ENCODE peak calls at places on chromosomes 6 and 20, in six cellular contexts. One of them, this sample, is unnamed.

GRCh38 chr20:50415516-50416268 is 94.5 kb upstream of the PTPN1 start:
- DNase-seq in astrocyte of the spinal cord: peak
- DNase-seq in upper lobe of right lung: peak
- DNase-seq in dorsolateral prefrontal cortex: peak
- DNase-seq in IMR-90: peak
- DNase-seq in cardiac muscle cell: no peak
- DNase-seq in this sample: peak

GRCh38 chr6:148432405-148433195 is 90.0 kb downstream of the SASH1 start:
- DNase-seq in astrocyte of the spinal cord: no peak
- DNase-seq in dorsolateral prefrontal cortex: no peak
- DNase-seq in upper lobe of right lung: no peak
- DNase-seq in cardiac muscle cell: no peak
- DNase-seq in IMR-90: no peak
- DNase-seq in this sample: no peak

GRCh38 chr20:43658068-43658722 is 8.7 kb upstream of the MYBL2 start:
- DNase-seq in dorsolateral prefrontal cortex: no peak
- DNase-seq in upper lobe of right lung: no peak
- DNase-seq in cardiac muscle cell: no peak
- DNase-seq in IMR-90: peak
- DNase-seq in astrocyte of the spinal cord: peak
- DNase-seq in this sample: peak

GRCh38 chr6:16473908-16474791 is 235.8 kb downstream of the GMPR start:
- DNase-seq in cardiac muscle cell: no peak
- DNase-seq in dorsolateral prefrontal cortex: no peak
- DNase-seq in IMR-90: no peak
- DNase-seq in astrocyte of the spinal cord: no peak
- DNase-seq in upper lobe of right lung: no peak
- DNase-seq in this sample: no peak

GRCh38 chr6:135402311-135402710 is 95.2 kb downstream of the AHI1 start:
- DNase-seq in astrocyte of the spinal cord: no peak
- DNase-seq in cardiac muscle cell: no peak
- DNase-seq in IMR-90: no peak
- DNase-seq in dorsolateral prefrontal cortex: no peak
- DNase-seq in upper lobe of right lung: no peak
- DNase-seq in this sample: no peak

GRCh38 chr6:12474167-12475140 is 184.3 kb downstream of the EDN1 start:
- DNase-seq in IMR-90: no peak
- DNase-seq in dorsolateral prefrontal cortex: no peak
- DNase-seq in cardiac muscle cell: no peak
- DNase-seq in astrocyte of the spinal cord: no peak
- DNase-seq in upper lobe of right lung: no peak
- DNase-seq in this sample: peak

GRCh38 chr6:123849406-123849805 is 45.7 kb downstream of the NKAIN2 start:
- DNase-seq in IMR-90: no peak
- DNase-seq in cardiac muscle cell: no peak
- DNase-seq in dorsolateral prefrontal cortex: no peak
- DNase-seq in upper lobe of right lung: no peak
- DNase-seq in astrocyte of the spinal cord: no peak
- DNase-seq in this sample: no peak

GRCh38 chr6:106005013-106005412 is 81.1 kb upstream of the PRDM1 start:
- DNase-seq in upper lobe of right lung: no peak
- DNase-seq in dorsolateral prefrontal cortex: no peak
- DNase-seq in IMR-90: peak
- DNase-seq in cardiac muscle cell: no peak
- DNase-seq in astrocyte of the spinal cord: no peak
- DNase-seq in this sample: peak

GRCh38 chr20:32577657-32578056 is 7.5 kb downstream of the NOL4L start:
- DNase-seq in IMR-90: no peak
- DNase-seq in astrocyte of the spinal cord: no peak
- DNase-seq in cardiac muscle cell: no peak
- DNase-seq in dorsolateral prefrontal cortex: no peak
- DNase-seq in upper lobe of right lung: no peak
- DNase-seq in this sample: peak

GRCh38 chr6:33320315-33321181 is 3.0 kb upstream of the ZBTB22 start:
- DNase-seq in cardiac muscle cell: no peak
- DNase-seq in astrocyte of the spinal cord: peak
- DNase-seq in IMR-90: peak
- DNase-seq in upper lobe of right lung: no peak
- DNase-seq in dorsolateral prefrontal cortex: no peak
- DNase-seq in this sample: peak
- H3K4me3 ChIP-seq in cardiac muscle cell: no peak
- H3K4me3 ChIP-seq in astrocyte of the spinal cord: no peak
- H3K4me3 ChIP-seq in IMR-90: peak
- H3K4me3 ChIP-seq in upper lobe of right lung: no peak
- H3K4me3 ChIP-seq in dorsolateral prefrontal cortex: no peak
- H3K4me3 ChIP-seq in this sample: no peak

DNA sequence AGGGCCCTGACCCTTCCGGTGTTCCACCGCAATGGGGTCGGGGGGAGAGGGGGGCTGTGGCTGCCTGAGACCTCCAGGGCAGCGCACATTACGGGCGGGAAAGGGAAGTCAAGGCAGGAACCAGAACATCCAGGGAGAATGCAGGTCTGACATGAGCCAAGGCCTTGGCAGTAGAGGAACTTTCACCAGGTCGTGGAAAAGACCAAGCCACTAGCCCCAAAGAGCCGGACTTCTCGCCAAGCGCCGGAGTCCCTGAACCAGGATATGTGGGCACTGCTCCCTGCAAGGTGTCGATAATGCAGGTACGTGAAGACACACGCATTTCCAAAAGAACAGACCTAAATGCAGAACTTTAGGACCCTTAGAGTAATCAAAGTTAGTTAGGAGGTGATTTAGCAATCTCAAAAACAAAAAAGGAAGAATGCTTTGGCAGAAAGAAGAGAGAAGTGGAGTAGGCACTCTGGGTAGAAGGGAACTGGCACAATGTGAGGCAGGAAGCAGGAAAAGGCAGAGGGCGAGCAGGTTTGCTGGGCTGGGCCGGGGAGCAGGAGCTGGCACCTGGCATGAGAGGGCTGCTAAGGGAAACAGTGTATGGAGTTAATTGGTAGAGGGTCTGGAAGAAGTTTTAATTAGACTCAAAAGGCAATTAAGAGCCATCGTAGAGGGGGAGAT is 14.3 kb downstream of the POU3F2 start:
- DNase-seq in upper lobe of right lung: no peak
- DNase-seq in astrocyte of the spinal cord: no peak
- DNase-seq in IMR-90: no peak
- DNase-seq in cardiac muscle cell: no peak
- DNase-seq in dorsolateral prefrontal cortex: no peak
- DNase-seq in this sample: no peak
- H3K4me3 ChIP-seq in upper lobe of right lung: no peak
- H3K4me3 ChIP-seq in astrocyte of the spinal cord: no peak
- H3K4me3 ChIP-seq in IMR-90: no peak
- H3K4me3 ChIP-seq in cardiac muscle cell: no peak
- H3K4me3 ChIP-seq in dorsolateral prefrontal cortex: peak
- H3K4me3 ChIP-seq in this sample: no peak

GRCh38 chr6:110882824-110883554 is 8.4 kb downstream of the AMD1 start:
- DNase-seq in cardiac muscle cell: no peak
- DNase-seq in astrocyte of the spinal cord: no peak
- DNase-seq in upper lobe of right lung: no peak
- DNase-seq in dorsolateral prefrontal cortex: no peak
- DNase-seq in IMR-90: no peak
- DNase-seq in this sample: no peak

GRCh38 chr6:110880651-110881050 is 6.1 kb downstream of the AMD1 start:
- DNase-seq in astrocyte of the spinal cord: no peak
- DNase-seq in dorsolateral prefrontal cortex: no peak
- DNase-seq in cardiac muscle cell: no peak
- DNase-seq in IMR-90: no peak
- DNase-seq in upper lobe of right lung: no peak
- DNase-seq in this sample: no peak

GRCh38 chr6:110878751-110879539 is 4.4 kb downstream of the AMD1 start:
- DNase-seq in upper lobe of right lung: no peak
- DNase-seq in dorsolateral prefrontal cortex: peak
- DNase-seq in IMR-90: peak
- DNase-seq in cardiac muscle cell: peak
- DNase-seq in astrocyte of the spinal cord: peak
- DNase-seq in this sample: peak

GRCh38 chr6:110884321-110884720 is 9.7 kb downstream of the AMD1 start:
- DNase-seq in cardiac muscle cell: no peak
- DNase-seq in upper lobe of right lung: no peak
- DNase-seq in astrocyte of the spinal cord: no peak
- DNase-seq in IMR-90: no peak
- DNase-seq in dorsolateral prefrontal cortex: no peak
- DNase-seq in this sample: no peak

DNA sequence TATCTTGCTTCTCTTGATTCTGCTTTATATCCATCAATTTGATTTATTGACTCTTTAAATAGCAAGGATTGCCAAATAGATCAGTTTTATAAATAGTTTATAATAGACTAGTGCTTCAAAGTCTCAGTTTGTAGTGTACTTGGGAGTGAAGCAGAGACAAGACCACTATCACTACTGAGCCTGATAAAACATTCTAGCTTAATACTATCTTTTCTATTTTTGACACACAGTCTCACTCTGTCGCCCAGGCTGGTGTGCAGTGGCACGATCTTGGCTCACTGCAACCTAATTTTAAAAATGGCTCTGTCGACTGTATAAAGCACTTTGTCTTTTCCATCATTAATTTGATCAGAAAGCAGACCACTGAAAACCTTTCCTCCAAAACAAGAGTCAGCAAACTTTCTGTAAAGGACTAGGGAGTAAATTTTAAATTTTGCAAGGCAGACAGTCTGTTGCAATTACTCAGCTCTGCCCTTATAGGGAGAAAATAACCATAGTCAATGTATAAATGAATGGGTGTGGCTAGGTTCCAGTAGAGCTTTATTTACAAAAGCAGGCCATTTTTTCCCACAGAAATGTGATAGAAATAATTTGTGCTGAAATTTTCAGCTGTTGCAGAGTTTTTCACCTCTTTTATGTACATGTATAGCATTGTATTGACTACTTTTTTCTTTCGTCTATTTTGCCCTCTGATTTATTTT is 7.5 kb downstream of the AMD1 start:
- DNase-seq in cardiac muscle cell: no peak
- DNase-seq in upper lobe of right lung: no peak
- DNase-seq in IMR-90: peak
- DNase-seq in dorsolateral prefrontal cortex: no peak
- DNase-seq in astrocyte of the spinal cord: peak
- DNase-seq in this sample: peak
- H3K4me3 ChIP-seq in cardiac muscle cell: no peak
- H3K4me3 ChIP-seq in upper lobe of right lung: no peak
- H3K4me3 ChIP-seq in IMR-90: no peak
- H3K4me3 ChIP-seq in dorsolateral prefrontal cortex: peak
- H3K4me3 ChIP-seq in astrocyte of the spinal cord: no peak
- H3K4me3 ChIP-seq in this sample: no peak

GRCh38 chr20:45374966-45375365 is 3.2 kb downstream of the TP53TG5 start:
- DNase-seq in IMR-90: no peak
- DNase-seq in dorsolateral prefrontal cortex: no peak
- DNase-seq in upper lobe of right lung: no peak
- DNase-seq in cardiac muscle cell: no peak
- DNase-seq in astrocyte of the spinal cord: no peak
- DNase-seq in this sample: no peak

GRCh38 chr20:45372241-45372640 is 5.9 kb downstream of the TP53TG5 start:
- DNase-seq in astrocyte of the spinal cord: no peak
- DNase-seq in cardiac muscle cell: no peak
- DNase-seq in IMR-90: no peak
- DNase-seq in dorsolateral prefrontal cortex: no peak
- DNase-seq in upper lobe of right lung: no peak
- DNase-seq in this sample: no peak

GRCh38 chr20:45374101-45374467 is 4.0 kb downstream of the TP53TG5 start:
- DNase-seq in cardiac muscle cell: no peak
- DNase-seq in upper lobe of right lung: no peak
- DNase-seq in dorsolateral prefrontal cortex: no peak
- DNase-seq in IMR-90: no peak
- DNase-seq in astrocyte of the spinal cord: no peak
- DNase-seq in this sample: no peak

GRCh38 chr20:45372646-45373352 is 5.3 kb downstream of the TP53TG5 start:
- DNase-seq in cardiac muscle cell: no peak
- DNase-seq in astrocyte of the spinal cord: no peak
- DNase-seq in upper lobe of right lung: peak
- DNase-seq in dorsolateral prefrontal cortex: peak
- DNase-seq in IMR-90: no peak
- DNase-seq in this sample: peak

GRCh38 chr20:45373353-45374100 is 4.6 kb downstream of the TP53TG5 start:
- DNase-seq in astrocyte of the spinal cord: peak
- DNase-seq in dorsolateral prefrontal cortex: peak
- DNase-seq in upper lobe of right lung: peak
- DNase-seq in cardiac muscle cell: peak
- DNase-seq in IMR-90: peak
- DNase-seq in this sample: peak
- H3K4me3 ChIP-seq in astrocyte of the spinal cord: peak
- H3K4me3 ChIP-seq in dorsolateral prefrontal cortex: peak
- H3K4me3 ChIP-seq in upper lobe of right lung: peak
- H3K4me3 ChIP-seq in cardiac muscle cell: peak
- H3K4me3 ChIP-seq in IMR-90: peak
- H3K4me3 ChIP-seq in this sample: peak

GRCh38 chr6:99802396-99803031 is 191.5 kb downstream of the MCHR2 start:
- DNase-seq in dorsolateral prefrontal cortex: no peak
- DNase-seq in upper lobe of right lung: no peak
- DNase-seq in astrocyte of the spinal cord: peak
- DNase-seq in IMR-90: no peak
- DNase-seq in cardiac muscle cell: no peak
- DNase-seq in this sample: no peak
- H3K4me3 ChIP-seq in dorsolateral prefrontal cortex: no peak
- H3K4me3 ChIP-seq in upper lobe of right lung: no peak
- H3K4me3 ChIP-seq in astrocyte of the spinal cord: no peak
- H3K4me3 ChIP-seq in IMR-90: no peak
- H3K4me3 ChIP-seq in cardiac muscle cell: no peak
- H3K4me3 ChIP-seq in this sample: no peak

GRCh38 chr20:19423097-19423891 is 210.9 kb downstream of the SLC24A3 start:
- DNase-seq in upper lobe of right lung: no peak
- DNase-seq in dorsolateral prefrontal cortex: no peak
- DNase-seq in astrocyte of the spinal cord: peak
- DNase-seq in IMR-90: no peak
- DNase-seq in cardiac muscle cell: no peak
- DNase-seq in this sample: no peak
- H3K4me3 ChIP-seq in upper lobe of right lung: no peak
- H3K4me3 ChIP-seq in dorsolateral prefrontal cortex: no peak
- H3K4me3 ChIP-seq in astrocyte of the spinal cord: no peak
- H3K4me3 ChIP-seq in IMR-90: no peak
- H3K4me3 ChIP-seq in cardiac muscle cell: no peak
- H3K4me3 ChIP-seq in this sample: no peak